ENCODE peak calls at places on chromosomes 4 and X, in six cellular contexts. L is SK-N-MC; D is KBM-7; K is effector memory CD4-positive, alpha-beta T cell; Q is EL; M is amniotic stem cell. Z is an unnamed sample.

GRCh38 chrX:30283456-30284200 is 25.6 kb downstream of the NR0B1 start:
- DNase-seq in L (no peak), D (no peak), K (no peak), Q (peak; percentile 74), M (peak; percentile 45), Z (no peak)

GRCh38 chrX:13647709-13648212 is 5.2 kb upstream of the TCEANC start:
- DNase-seq in L (no peak), D (peak; percentile 80), K (peak; percentile 56), Q (peak; percentile 6), M (no peak), Z (no peak)

GRCh38 chr4:8537041-8537461 is 43.1 kb upstream of the GPR78 start:
- DNase-seq in L (no peak), D (no peak), K (no peak), Q (peak; percentile 95), M (no peak), Z (no peak)

GRCh38 chrX:72201836-72202536 is 20.4 kb downstream of the PIN4 start:
- DNase-seq in L (no peak), D (no peak), K (no peak), Q (peak; percentile 78), M (peak; percentile 57), Z (no peak)

GRCh38 chrX:38249965-38250364 is 29.3 kb upstream of the SRPX start:
- DNase-seq in L (no peak), D (no peak), K (no peak), Q (no peak), M (no peak), Z (no peak)

GRCh38 chr4:51858605-51859211 is 15.8 kb downstream of the DCUN1D4 start:
- DNase-seq in L (no peak), D (no peak), K (no peak), Q (no peak), M (no peak), Z (no peak)

GRCh38 chr4:40739347-40739746 is 10.4 kb upstream of the NSUN7 start:
- DNase-seq in L (no peak), D (no peak), K (no peak), Q (no peak), M (no peak), Z (no peak)

GRCh38 chr4:152585036-152585439 is 49.1 kb upstream of the FBXW7 start:
- DNase-seq in L (no peak), D (no peak), K (no peak), Q (no peak), M (no peak), Z (no peak)

GRCh38 chrX:52265713-52266112 is 81.0 kb downstream of the MAGED4 start:
- DNase-seq in L (no peak), D (no peak), K (no peak), Q (no peak), M (no peak), Z (no peak)